ENCODE peak calls at places on chromosomes 11 and 22, in seven cellular contexts. H, M, L, P, B, X and K are unnamed samples.

GRCh38 chr11:93986716-93987115 is 34.4 kb upstream of the HEPHL1 start:
- DNase-seq in X (no peak), P (no peak), M (peak; percentile 25), B (no peak), H (no peak), L (no peak), K (no peak)

GRCh38 chr22:44286673-44287072 is 26.1 kb downstream of the SHISAL1 start:
- DNase-seq in H (no peak), L (no peak), M (no peak), B (no peak), X (no peak), P (no peak), K (peak; percentile 79)

GRCh38 chr11:33375688-33376311 is 118.6 kb downstream of the HIPK3 start:
- DNase-seq in L (no peak), B (no peak), X (peak; percentile 75), P (peak; percentile 45), M (no peak), H (no peak), K (peak; percentile 76)

GRCh38 chr11:68454767-68455166 is 5.8 kb upstream of the PPP6R3 start:
- DNase-seq in X (peak; percentile 21), P (no peak), H (no peak), M (no peak), B (no peak), L (no peak), K (no peak)

GRCh38 chr11:116035972-116036371 is 531.8 kb upstream of the CADM1 start:
- DNase-seq in H (no peak), L (no peak), X (no peak), B (peak; percentile 62), M (no peak), P (no peak), K (peak; percentile 84)

GRCh38 chr11:104343578-104343977 is 179.6 kb upstream of the PDGFD start:
- DNase-seq in M (no peak), H (no peak), X (peak; percentile 27), B (no peak), P (no peak), L (no peak), K (no peak)

GRCh38 chr22:31625661-31626426 is 36.2 kb downstream of the PISD start:
- DNase-seq in B (peak; percentile 69), H (no peak), P (peak; percentile 40), L (no peak), M (no peak), X (peak; percentile 89), K (no peak)

GRCh38 chr11:93542753-93543246 is 391 bp downstream of the SMCO4 start:
- DNase-seq in X (no peak), L (no peak), P (peak; percentile 35), B (no peak), M (peak; percentile 58), H (no peak), K (no peak)

GRCh38 chr22:32684822-32685187 is 116.7 kb upstream of the TIMP3 start:
- DNase-seq in L (no peak), M (no peak), H (no peak), X (no peak), B (no peak), P (no peak), K (no peak)

GRCh38 chr11:57482782-57483569 is 22.6 kb downstream of the RTN4RL2 start:
- DNase-seq in M (no peak), B (peak; percentile 88), X (peak; percentile 83), P (peak; percentile 72), L (no peak), H (peak; percentile 65), K (peak; percentile 96)

GRCh38 chr22:42908082-42908746 is 51.1 kb upstream of the ARFGAP3 start:
- DNase-seq in P (no peak), B (no peak), H (no peak), X (peak; percentile 27), M (no peak), L (no peak), K (peak; percentile 80)

GRCh38 chr11:15852179-15852578 is 504.2 kb downstream of the SOX6 start:
- DNase-seq in B (peak; percentile 16), H (no peak), M (peak; percentile 22), X (no peak), P (no peak), L (no peak), K (no peak)

GRCh38 chr11:72755794-72756285 is 3.6 kb upstream of the ARAP1 start:
- DNase-seq in X (no peak), P (no peak), B (no peak), M (no peak), L (no peak), H (no peak), K (no peak)

GRCh38 chr11:44470849-44471248 is 94.6 kb upstream of the CD82 start:
- DNase-seq in P (no peak), M (no peak), H (no peak), X (peak; percentile 23), L (no peak), B (no peak), K (no peak)

GRCh38 chr11:67644042-67644441 is 4.5 kb upstream of the TBX10 start:
- DNase-seq in B (no peak), H (no peak), X (peak; percentile 55), L (peak; percentile 9), M (no peak), P (no peak), K (no peak)

GRCh38 chr22:42683599-42684283 is 34.5 kb upstream of the CYB5R3 start:
- DNase-seq in M (no peak), H (no peak), L (no peak), B (no peak), X (no peak), P (no peak), K (no peak)

GRCh38 chr11:2379471-2380174 is 2.5 kb downstream of the CD81 start:
- DNase-seq in M (no peak), H (no peak), B (no peak), L (no peak), P (no peak), X (no peak), K (peak; percentile 53)

GRCh38 chr22:29154364-29155048 is 51.2 kb upstream of the EMID1 start:
- DNase-seq in L (no peak), H (peak; percentile 69), M (peak; percentile 85), X (peak; percentile 88), P (peak; percentile 94), B (peak; percentile 95), K (peak; percentile 95)

GRCh38 chr11:134468796-134469195 is 56.8 kb upstream of the B3GAT1 start:
- DNase-seq in B (no peak), H (no peak), X (no peak), M (no peak), P (no peak), L (no peak), K (no peak)

GRCh38 chr11:22466809-22467208 is 128.6 kb downstream of the SLC17A6 start:
- DNase-seq in B (no peak), L (no peak), H (no peak), X (peak; percentile 6), M (no peak), P (no peak), K (peak; percentile 5)

GRCh38 chr11:8566613-8567210 is 27.3 kb downstream of the STK33 start:
- DNase-seq in H (no peak), B (peak; percentile 16), X (peak; percentile 54), M (no peak), P (no peak), L (no peak), K (no peak)

GRCh38 chr11:1482581-1483444 is 3.8 kb downstream of the MOB2 start:
- DNase-seq in H (no peak), P (no peak), X (no peak), B (no peak), M (peak; percentile 13), L (no peak), K (no peak)

GRCh38 chr11:74671520-74672196 is 59.6 kb downstream of the CHRDL2 start:
- DNase-seq in L (no peak), B (no peak), M (no peak), H (no peak), X (no peak), P (no peak), K (no peak)

GRCh38 chr22:24063986-24064385 is 52.9 kb downstream of the CABIN1 start:
- DNase-seq in P (no peak), L (no peak), B (no peak), X (no peak), H (no peak), M (no peak), K (no peak)

GRCh38 chr11:29211205-29211604 is 805.6 kb downstream of the KCNA4 start:
- DNase-seq in P (no peak), X (no peak), H (no peak), L (no peak), M (no peak), B (no peak), K (no peak)

GRCh38 chr11:117822031-117822521 is 2.5 kb downstream of the FXYD2 start:
- DNase-seq in L (no peak), B (peak; percentile 62), H (peak; percentile 48), M (no peak), X (peak; percentile 68), P (peak; percentile 43), K (peak; percentile 80)

GRCh38 chr11:130740819-130741218 is 175.5 kb downstream of the SNX19 start:
- DNase-seq in L (no peak), P (no peak), M (no peak), H (no peak), B (no peak), X (no peak), K (no peak)

GRCh38 chr11:7511405-7511804 is 2.4 kb upstream of the PPFIBP2 start:
- DNase-seq in X (no peak), H (no peak), P (no peak), B (no peak), L (no peak), M (peak; percentile 50), K (no peak)

GRCh38 chr11:70244698-70245097 is 25.8 kb upstream of the PPFIA1 start:
- DNase-seq in B (no peak), X (no peak), M (no peak), P (no peak), L (no peak), H (no peak), K (no peak)

GRCh38 chr11:75270896-75271415 is 30.4 kb downstream of the TPBGL start:
- DNase-seq in M (peak; percentile 2), X (peak; percentile 41), B (no peak), H (no peak), L (no peak), P (no peak), K (peak; percentile 55)

GRCh38 chr11:80136991-80137390 is 696.2 kb upstream of the TENM4 start:
- DNase-seq in B (no peak), P (no peak), H (no peak), X (no peak), L (no peak), M (no peak), K (no peak)

GRCh38 chr11:37788141-37788877 is 1190.3 kb upstream of the RAG2 start:
- DNase-seq in H (no peak), P (no peak), X (no peak), B (no peak), L (no peak), M (no peak), K (no peak)

GRCh38 chr22:44642096-44642644 is 59.8 kb upstream of the PRR5 start:
- DNase-seq in B (no peak), L (no peak), H (no peak), M (no peak), P (no peak), X (no peak), K (peak; percentile 66)

GRCh38 chr11:64745219-64745522 is 1.2 kb upstream of the RASGRP2 start:
- DNase-seq in L (peak; percentile 82), X (no peak), B (peak; percentile 63), H (no peak), M (peak; percentile 84), P (no peak), K (no peak)